ENCODE peak calls at places on chromosome 9, in four cellular contexts. J is nephron progenitor cell, S is NCI-H1105, K is kidney glomerular epithelial cell. A is an unnamed sample.

GRCh38 chr9:130714586-130715110 is 21.1 kb downstream of the EXOSC2 start:
- DNase-seq in J (no peak), S (no peak), K (no peak), A (no peak)

GRCh38 chr9:124110307-124110915 is 98.8 kb downstream of the LHX2 start:
- DNase-seq in S (no peak), K (peak; percentile 32), J (peak; percentile 93), A (no peak)

GRCh38 chr9:80866576-80867227 is 822.6 kb downstream of the TLE1 start:
- DNase-seq in K (no peak), S (no peak), J (no peak), A (no peak)

GRCh38 chr9:79360387-79361347 is 211.1 kb upstream of the TLE4 start:
- DNase-seq in S (no peak), J (no peak), K (peak; percentile 42), A (no peak)

GRCh38 chr9:72843525-72844439 is 109.1 kb downstream of the ALDH1A1 start:
- DNase-seq in K (no peak), J (no peak), S (no peak), A (no peak)

GRCh38 chr9:78296208-78296892 is 575 bp upstream of the PSAT1 start:
- DNase-seq in S (peak; percentile 46), J (peak; percentile 43), K (peak; percentile 4), A (peak; percentile 45)

GRCh38 chr9:130630091-130630450 is 34.3 kb upstream of the PRDM12 start:
- DNase-seq in S (no peak), K (no peak), J (no peak), A (no peak)

GRCh38 chr9:114343471-114344187 is 14.0 kb downstream of the ORM2 start:
- DNase-seq in K (no peak), J (no peak), S (no peak), A (no peak)

GRCh38 chr9:96555567-96556386 is 63.9 kb downstream of the CDC14B start:
- DNase-seq in J (no peak), S (no peak), K (no peak), A (no peak)

GRCh38 chr9:2243666-2244555 is 228.8 kb downstream of the SMARCA2 start:
- DNase-seq in K (no peak), S (no peak), J (no peak), A (no peak)

GRCh38 chr9:2087500-2088313 is 72.6 kb downstream of the SMARCA2 start:
- DNase-seq in J (no peak), K (peak; percentile 6), S (no peak), A (peak; percentile 60)

GRCh38 chr9:95645992-95646391 is 129.2 kb upstream of the PTCH1 start:
- DNase-seq in K (no peak), J (no peak), S (no peak), A (no peak)

GRCh38 chr9:115814081-115814480 is 339.5 kb upstream of the PAPPA start:
- DNase-seq in S (no peak), J (no peak), K (no peak), A (no peak)

GRCh38 chr9:91773166-91773565 is 176.9 kb downstream of the ROR2 start:
- DNase-seq in K (no peak), S (no peak), J (no peak), A (no peak)

GRCh38 chr9:16325966-16326365 is 544.5 kb downstream of the BNC2 start:
- DNase-seq in S (no peak), J (no peak), K (no peak), A (no peak)

GRCh38 chr9:123375725-123376132 is 19.7 kb downstream of the CRB2 start:
- DNase-seq in S (no peak), K (peak; percentile 82), J (peak; percentile 77), A (no peak)

GRCh38 chr9:113462781-113463286 is 693 bp upstream of the RGS3 start:
- DNase-seq in S (no peak), K (no peak), J (no peak), A (no peak)

GRCh38 chr9:38026021-38026809 is 42.8 kb downstream of the SHB start:
- DNase-seq in S (no peak), J (no peak), K (peak; percentile 96), A (no peak)

GRCh38 chr9:120876842-120877240 is at the start of gene PHF19:
- DNase-seq in K (no peak), J (no peak), S (no peak), A (no peak)

GRCh38 chr9:126861707-126862460 is 1.4 kb downstream of the ZBTB34 start:
- DNase-seq in S (no peak), K (no peak), J (no peak), A (no peak)